ENCODE peak calls at places on chromosomes 7 and 10, in five cellular contexts. One of them, this sample, is unnamed.

GRCh38 chr10:7085147-7085912 is 325.5 kb downstream of the SFMBT2 start:
- DNase-seq in H54: no peak
- DNase-seq in GM23248: peak
- DNase-seq in substantia nigra: no peak
- DNase-seq in effector CD8-positive, alpha-beta T cell: no peak
- DNase-seq in this sample: peak

GRCh38 chr10:113093188-113094113 is 143.4 kb downstream of the TCF7L2 start:
- DNase-seq in GM23248: peak
- DNase-seq in H54: peak
- DNase-seq in effector CD8-positive, alpha-beta T cell: no peak
- DNase-seq in substantia nigra: no peak
- DNase-seq in this sample: peak

GRCh38 chr7:119783799-119784198 is 489.2 kb upstream of the KCND2 start:
- DNase-seq in effector CD8-positive, alpha-beta T cell: no peak
- DNase-seq in GM23248: peak
- DNase-seq in H54: no peak
- DNase-seq in substantia nigra: no peak
- DNase-seq in this sample: peak

GRCh38 chr7:44914992-44915607 is 29.8 kb upstream of the PURB start:
- DNase-seq in substantia nigra: no peak
- DNase-seq in H54: no peak
- DNase-seq in GM23248: no peak
- DNase-seq in effector CD8-positive, alpha-beta T cell: no peak
- DNase-seq in this sample: no peak

GRCh38 chr10:97629289-97629688 is 4.0 kb downstream of the MORN4 start:
- DNase-seq in effector CD8-positive, alpha-beta T cell: no peak
- DNase-seq in substantia nigra: no peak
- DNase-seq in H54: no peak
- DNase-seq in GM23248: no peak
- DNase-seq in this sample: no peak

GRCh38 chr7:30469303-30469702 is 9.3 kb downstream of the NOD1 start:
- DNase-seq in GM23248: peak
- DNase-seq in effector CD8-positive, alpha-beta T cell: no peak
- DNase-seq in H54: peak
- DNase-seq in substantia nigra: no peak
- DNase-seq in this sample: peak

GRCh38 chr10:4512557-4513286 is 313.3 kb upstream of the AKR1E2 start:
- DNase-seq in H54: peak
- DNase-seq in substantia nigra: no peak
- DNase-seq in GM23248: peak
- DNase-seq in effector CD8-positive, alpha-beta T cell: no peak
- DNase-seq in this sample: peak

GRCh38 chr10:118581340-118581739 is 14.1 kb downstream of the PRLHR start:
- DNase-seq in effector CD8-positive, alpha-beta T cell: no peak
- DNase-seq in H54: no peak
- DNase-seq in substantia nigra: no peak
- DNase-seq in GM23248: no peak
- DNase-seq in this sample: no peak

GRCh38 chr10:95818663-95819062 is 62.7 kb downstream of the ENTPD1 start:
- DNase-seq in H54: no peak
- DNase-seq in GM23248: peak
- DNase-seq in substantia nigra: no peak
- DNase-seq in effector CD8-positive, alpha-beta T cell: no peak
- DNase-seq in this sample: peak

GRCh38 chr10:72105675-72106074 is 17.3 kb upstream of the SPOCK2 start:
- DNase-seq in GM23248: no peak
- DNase-seq in effector CD8-positive, alpha-beta T cell: no peak
- DNase-seq in substantia nigra: no peak
- DNase-seq in H54: no peak
- DNase-seq in this sample: no peak

GRCh38 chr7:134752006-134752760 is 27.3 kb upstream of the CALD1 start:
- DNase-seq in effector CD8-positive, alpha-beta T cell: no peak
- DNase-seq in substantia nigra: no peak
- DNase-seq in GM23248: peak
- DNase-seq in H54: peak
- DNase-seq in this sample: peak

GRCh38 chr7:129091484-129092002 is 36.6 kb upstream of the TNPO3 start:
- DNase-seq in GM23248: peak
- DNase-seq in effector CD8-positive, alpha-beta T cell: peak
- DNase-seq in H54: peak
- DNase-seq in substantia nigra: peak
- DNase-seq in this sample: peak